ENCODE peak calls at places on chromosome 17, in seven cellular contexts. B is H1, J is IMR-90, O is HCT116, L is HepG2, S is GM12878, H is K562. X is an unnamed sample.
A peak's percentile ranks its signal among the peaks of the same experiment; 100 is the strongest.

GRCh38 chr17:38561416-38562214 is 44.1 kb downstream of the SRCIN1 start:
- DNase-seq in H (no peak), O (no peak), B (no peak), L (no peak), S (no peak), J (no peak), X (no peak)

GRCh38 chr17:73841431-73842060 is 197.3 kb upstream of the SDK2 start:
- DNase-seq in S (no peak), O (no peak), B (no peak), J (no peak), H (no peak), L (peak; percentile 31), X (no peak)

GRCh38 chr17:56593073-56593740 is at the start of gene NOG:
- DNase-seq in S (no peak), J (peak; percentile 54), B (no peak), H (no peak), L (no peak), O (no peak), X (peak; percentile 13)

GRCh38 chr17:68972119-68972704 is 17.0 kb upstream of the ABCA8 start:
- DNase-seq in H (peak; percentile 49), B (no peak), S (no peak), L (peak; percentile 43), J (peak; percentile 36), O (peak; percentile 15), X (peak; percentile 64)

GRCh38 chr17:58302919-58303551 is 22.3 kb upstream of the MPO start:
- DNase-seq in H (no peak), O (no peak), J (no peak), S (no peak), B (no peak), L (no peak), X (no peak)

GRCh38 chr17:36944488-36945040 is 4.2 kb upstream of the AATF start:
- DNase-seq in J (no peak), B (no peak), S (no peak), H (no peak), L (no peak), O (no peak), X (no peak)

GRCh38 chr17:79624658-79625478 is 14.0 kb upstream of the RBFOX3 start:
- DNase-seq in J (no peak), O (no peak), S (no peak), L (no peak), B (no peak), H (no peak), X (no peak)

GRCh38 chr17:21239680-21240374 is 13.4 kb downstream of the NATD1 start:
- DNase-seq in B (no peak), H (peak; percentile 62), L (peak; percentile 32), O (no peak), J (peak; percentile 28), S (no peak), X (no peak)

GRCh38 chr17:334974-335481 is 17.6 kb downstream of the RPH3AL start:
- DNase-seq in B (no peak), H (no peak), L (no peak), S (no peak), J (no peak), O (no peak), X (no peak)

GRCh38 chr17:73203135-73203787 is 10.4 kb downstream of the COG1 start:
- DNase-seq in S (no peak), B (no peak), J (no peak), L (peak; percentile 96), H (no peak), O (no peak), X (peak; percentile 90)

GRCh38 chr17:19004601-19005441 is at the start of gene FAM83G:
- DNase-seq in L (peak; percentile 69), J (peak; percentile 71), B (peak; percentile 47), S (peak; percentile 19), H (peak; percentile 84), O (peak; percentile 51), X (peak; percentile 52)

GRCh38 chr17:11583306-11583992 is 14.8 kb upstream of the DNAH9 start:
- DNase-seq in B (no peak), O (no peak), L (no peak), J (no peak), H (no peak), S (no peak), X (no peak)

GRCh38 chr17:13490427-13490826 is 111.3 kb downstream of the HS3ST3A1 start:
- DNase-seq in H (no peak), O (no peak), L (no peak), B (no peak), S (no peak), J (no peak), X (no peak)

GRCh38 chr17:7832431-7832830 is 1.6 kb upstream of the KDM6B start:
- DNase-seq in O (no peak), H (no peak), S (no peak), J (no peak), B (no peak), L (no peak), X (no peak)

GRCh38 chr17:7834891-7835817 is 1.1 kb downstream of the KDM6B start:
- DNase-seq in J (peak; percentile 99), L (peak; percentile 96), O (peak; percentile 98), B (peak; percentile 97), S (peak; percentile 90), H (peak; percentile 92), X (peak; percentile 100)

GRCh38 chr17:7834554-7834890 is 505 bp downstream of the KDM6B start:
- DNase-seq in S (no peak), J (no peak), B (no peak), O (no peak), H (peak; percentile 28), L (peak; percentile 64), X (no peak)

GRCh38 chr17:7833011-7833794 is 814 bp upstream of the KDM6B start:
- DNase-seq in H (no peak), L (no peak), J (no peak), S (no peak), O (no peak), B (no peak), X (no peak)

DNA sequence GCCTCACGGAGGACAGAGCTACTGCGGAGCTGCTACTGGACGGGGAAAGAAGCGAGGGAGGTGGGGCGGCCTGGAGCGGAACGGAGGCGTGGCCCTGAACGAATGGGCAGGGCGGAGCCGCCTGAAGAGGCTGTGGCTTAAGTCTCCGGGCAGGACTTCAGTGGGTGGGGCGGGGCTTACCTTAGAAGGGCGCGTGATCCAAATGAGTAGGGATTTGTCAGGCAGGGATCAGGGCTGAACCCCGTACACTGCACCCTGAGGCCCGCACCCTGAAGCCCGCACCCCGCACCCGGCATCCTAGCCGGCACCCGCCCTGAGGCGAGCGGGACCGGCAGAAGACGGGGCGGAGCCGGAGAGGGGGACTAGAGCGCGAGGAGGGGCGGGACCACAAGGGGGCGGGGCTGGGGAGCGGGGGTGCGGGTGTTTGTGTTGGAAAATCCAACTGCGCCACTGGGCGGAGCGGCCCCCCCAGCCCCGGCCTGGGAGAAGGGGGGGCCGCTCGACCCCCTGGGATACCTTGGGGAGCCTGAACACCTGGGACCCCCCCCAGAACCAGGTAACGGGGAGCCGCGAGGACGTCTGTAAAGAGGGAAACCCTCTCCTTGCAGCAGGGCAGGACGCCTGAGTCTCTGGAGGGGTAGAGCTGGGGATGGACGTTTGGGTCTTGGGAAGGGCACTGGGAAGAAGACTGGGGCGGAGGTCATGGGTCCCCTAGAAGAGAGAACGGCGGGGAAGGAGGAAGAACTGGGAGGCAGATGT is at the start of gene KDM6B:
- DNase-seq in L (peak; percentile 83), B (no peak), H (peak; percentile 82), J (peak; percentile 85), O (peak; percentile 80), S (no peak), X (peak; percentile 95)
- TF ChIP-seq POLR2A in L (peak; percentile 50), B (no peak), H (no peak), J (no peak), O (no peak), S (no peak), X (no peak)

GRCh38 chr17:45222994-45223540 is 1.4 kb downstream of the FMNL1 start:
- DNase-seq in O (no peak), L (no peak), H (no peak), B (no peak), S (no peak), J (no peak), X (no peak)

GRCh38 chr17:45220079-45220478 is 1.6 kb upstream of the FMNL1 start:
- DNase-seq in J (no peak), B (no peak), O (no peak), L (no peak), S (no peak), H (no peak), X (no peak)

GRCh38 chr17:45222273-45222993 is 748 bp downstream of the FMNL1 start:
- DNase-seq in B (no peak), O (no peak), H (peak; percentile 56), S (no peak), J (no peak), L (no peak), X (no peak)

GRCh38 chr17:45221081-45221996 is at the start of gene FMNL1:
- DNase-seq in J (no peak), O (no peak), B (no peak), S (no peak), H (peak; percentile 60), L (no peak), X (no peak)

GRCh38 chr17:45221997-45222272 is 250 bp downstream of the FMNL1 start:
- DNase-seq in B (no peak), O (no peak), H (no peak), S (no peak), L (no peak), J (no peak), X (no peak)
- H3K9ac ChIP-seq in B (no peak overlapping the region), O (peak overlapping the region; percentile 55), H (peak overlapping the region; percentile 44), S (peak overlapping the region; percentile 92), L (no peak overlapping the region), J (peak overlapping the region; percentile 37), X (no peak overlapping the region)

GRCh38 chr17:48928876-48929811 is 15.5 kb downstream of the SNF8 start:
- DNase-seq in J (no peak), S (no peak), O (no peak), L (no peak), H (no peak), B (no peak), X (no peak)
- TF ChIP-seq POLR2A in J (no peak), S (peak; percentile 28), O (no peak), L (peak; percentile 36), H (peak; percentile 63), B (no peak), X (peak; percentile 36)

GRCh38 chr17:80827646-80828643 is 163.7 kb upstream of the CHMP6 start:
- DNase-seq in O (no peak), L (no peak), B (peak; percentile 41), H (no peak), J (peak; percentile 50), S (no peak), X (no peak)
- H3K9ac ChIP-seq in O (no peak overlapping the region), L (no peak overlapping the region), B (no peak overlapping the region), H (no peak overlapping the region), J (peak overlapping the region; percentile 6), S (no peak overlapping the region), X (peak overlapping the region; percentile 62)

X was measured in endothelial cell of umbilical vein.